ENCODE peak calls at places on chromosomes 12 and 14, in five cellular contexts. One of them, this sample, is unnamed.

GRCh38 chr12:14934511-14934910 is 3.8 kb downstream of the ERP27 start:
- DNase-seq in stimulated activated CD8-positive, alpha-beta memory T cell treated with anti-CD3 and anti-CD28 coated beads, Interleukin-15, amount 100 ng/mL, for 4 hours: no peak
- DNase-seq in activated T-helper 1 cell treated with Interleukin-2 at 50 U/mL for 16 hours: no peak
- DNase-seq in NCI-H460: no peak
- DNase-seq in frontal cortex: no peak
- DNase-seq in this sample: no peak

GRCh38 chr14:68269136-68269535 is 449.6 kb downstream of the RAD51B start:
- DNase-seq in frontal cortex: no peak
- DNase-seq in stimulated activated CD8-positive, alpha-beta memory T cell treated with anti-CD3 and anti-CD28 coated beads, Interleukin-15, amount 100 ng/mL, for 4 hours: no peak
- DNase-seq in activated T-helper 1 cell treated with Interleukin-2 at 50 U/mL for 16 hours: no peak
- DNase-seq in NCI-H460: no peak
- DNase-seq in this sample: no peak

GRCh38 chr14:93712838-93713724 is 75.2 kb downstream of the PRIMA1 start:
- DNase-seq in frontal cortex: peak
- DNase-seq in activated T-helper 1 cell treated with Interleukin-2 at 50 U/mL for 16 hours: no peak
- DNase-seq in NCI-H460: no peak
- DNase-seq in stimulated activated CD8-positive, alpha-beta memory T cell treated with anti-CD3 and anti-CD28 coated beads, Interleukin-15, amount 100 ng/mL, for 4 hours: no peak
- DNase-seq in this sample: no peak

GRCh38 chr12:5718680-5719079 is 226.4 kb downstream of the ANO2 start:
- DNase-seq in activated T-helper 1 cell treated with Interleukin-2 at 50 U/mL for 16 hours: no peak
- DNase-seq in frontal cortex: no peak
- DNase-seq in stimulated activated CD8-positive, alpha-beta memory T cell treated with anti-CD3 and anti-CD28 coated beads, Interleukin-15, amount 100 ng/mL, for 4 hours: no peak
- DNase-seq in NCI-H460: no peak
- DNase-seq in this sample: no peak

GRCh38 chr12:124277394-124278222 is 17.3 kb upstream of the RFLNA start:
- DNase-seq in activated T-helper 1 cell treated with Interleukin-2 at 50 U/mL for 16 hours: no peak
- DNase-seq in frontal cortex: no peak
- DNase-seq in stimulated activated CD8-positive, alpha-beta memory T cell treated with anti-CD3 and anti-CD28 coated beads, Interleukin-15, amount 100 ng/mL, for 4 hours: no peak
- DNase-seq in NCI-H460: no peak
- DNase-seq in this sample: no peak

GRCh38 chr14:22850944-22851790 is 14.8 kb downstream of the MMP14 start:
- DNase-seq in NCI-H460: no peak
- DNase-seq in stimulated activated CD8-positive, alpha-beta memory T cell treated with anti-CD3 and anti-CD28 coated beads, Interleukin-15, amount 100 ng/mL, for 4 hours: no peak
- DNase-seq in activated T-helper 1 cell treated with Interleukin-2 at 50 U/mL for 16 hours: no peak
- DNase-seq in frontal cortex: peak
- DNase-seq in this sample: no peak

GRCh38 chr14:22822619-22823551 is 6.8 kb upstream of the MRPL52 start:
- DNase-seq in NCI-H460: peak
- DNase-seq in stimulated activated CD8-positive, alpha-beta memory T cell treated with anti-CD3 and anti-CD28 coated beads, Interleukin-15, amount 100 ng/mL, for 4 hours: peak
- DNase-seq in frontal cortex: peak
- DNase-seq in activated T-helper 1 cell treated with Interleukin-2 at 50 U/mL for 16 hours: peak
- DNase-seq in this sample: peak

GRCh38 chr12:102876883-102877282 is 40.2 kb downstream of the PAH start:
- DNase-seq in frontal cortex: no peak
- DNase-seq in NCI-H460: no peak
- DNase-seq in stimulated activated CD8-positive, alpha-beta memory T cell treated with anti-CD3 and anti-CD28 coated beads, Interleukin-15, amount 100 ng/mL, for 4 hours: no peak
- DNase-seq in activated T-helper 1 cell treated with Interleukin-2 at 50 U/mL for 16 hours: no peak
- DNase-seq in this sample: no peak

GRCh38 chr12:131089526-131090253 is 136.0 kb downstream of the ADGRD1 start:
- DNase-seq in activated T-helper 1 cell treated with Interleukin-2 at 50 U/mL for 16 hours: no peak
- DNase-seq in NCI-H460: no peak
- DNase-seq in stimulated activated CD8-positive, alpha-beta memory T cell treated with anti-CD3 and anti-CD28 coated beads, Interleukin-15, amount 100 ng/mL, for 4 hours: no peak
- DNase-seq in frontal cortex: no peak
- DNase-seq in this sample: no peak

GRCh38 chr12:66500841-66501240 is 178.0 kb downstream of the GRIP1 start:
- DNase-seq in frontal cortex: no peak
- DNase-seq in NCI-H460: no peak
- DNase-seq in stimulated activated CD8-positive, alpha-beta memory T cell treated with anti-CD3 and anti-CD28 coated beads, Interleukin-15, amount 100 ng/mL, for 4 hours: no peak
- DNase-seq in activated T-helper 1 cell treated with Interleukin-2 at 50 U/mL for 16 hours: no peak
- DNase-seq in this sample: no peak

GRCh38 chr14:31294736-31295398 is 87.3 kb upstream of the HECTD1 start:
- DNase-seq in stimulated activated CD8-positive, alpha-beta memory T cell treated with anti-CD3 and anti-CD28 coated beads, Interleukin-15, amount 100 ng/mL, for 4 hours: no peak
- DNase-seq in NCI-H460: no peak
- DNase-seq in frontal cortex: no peak
- DNase-seq in activated T-helper 1 cell treated with Interleukin-2 at 50 U/mL for 16 hours: no peak
- DNase-seq in this sample: no peak

GRCh38 chr14:100762901-100763300 is 36.2 kb downstream of the DLK1 start:
- DNase-seq in NCI-H460: no peak
- DNase-seq in activated T-helper 1 cell treated with Interleukin-2 at 50 U/mL for 16 hours: no peak
- DNase-seq in frontal cortex: no peak
- DNase-seq in stimulated activated CD8-positive, alpha-beta memory T cell treated with anti-CD3 and anti-CD28 coated beads, Interleukin-15, amount 100 ng/mL, for 4 hours: no peak
- DNase-seq in this sample: no peak

GRCh38 chr12:109666068-109666467 is 47.6 kb upstream of the FAM222A start:
- DNase-seq in NCI-H460: no peak
- DNase-seq in activated T-helper 1 cell treated with Interleukin-2 at 50 U/mL for 16 hours: no peak
- DNase-seq in frontal cortex: no peak
- DNase-seq in stimulated activated CD8-positive, alpha-beta memory T cell treated with anti-CD3 and anti-CD28 coated beads, Interleukin-15, amount 100 ng/mL, for 4 hours: no peak
- DNase-seq in this sample: no peak

GRCh38 chr12:64992641-64993040 is 128.5 kb downstream of the WIF1 start:
- DNase-seq in NCI-H460: no peak
- DNase-seq in stimulated activated CD8-positive, alpha-beta memory T cell treated with anti-CD3 and anti-CD28 coated beads, Interleukin-15, amount 100 ng/mL, for 4 hours: no peak
- DNase-seq in frontal cortex: no peak
- DNase-seq in activated T-helper 1 cell treated with Interleukin-2 at 50 U/mL for 16 hours: no peak
- DNase-seq in this sample: no peak

GRCh38 chr12:62190081-62190480 is 70.1 kb upstream of the USP15 start:
- DNase-seq in frontal cortex: no peak
- DNase-seq in NCI-H460: no peak
- DNase-seq in activated T-helper 1 cell treated with Interleukin-2 at 50 U/mL for 16 hours: no peak
- DNase-seq in stimulated activated CD8-positive, alpha-beta memory T cell treated with anti-CD3 and anti-CD28 coated beads, Interleukin-15, amount 100 ng/mL, for 4 hours: no peak
- DNase-seq in this sample: no peak

GRCh38 chr12:22631863-22632463 is 7.0 kb downstream of the ETNK1 start:
- DNase-seq in frontal cortex: no peak
- DNase-seq in NCI-H460: no peak
- DNase-seq in stimulated activated CD8-positive, alpha-beta memory T cell treated with anti-CD3 and anti-CD28 coated beads, Interleukin-15, amount 100 ng/mL, for 4 hours: no peak
- DNase-seq in activated T-helper 1 cell treated with Interleukin-2 at 50 U/mL for 16 hours: no peak
- DNase-seq in this sample: no peak

GRCh38 chr12:40829738-40830144 is 137.5 kb downstream of the CNTN1 start:
- DNase-seq in NCI-H460: peak
- DNase-seq in activated T-helper 1 cell treated with Interleukin-2 at 50 U/mL for 16 hours: no peak
- DNase-seq in frontal cortex: no peak
- DNase-seq in stimulated activated CD8-positive, alpha-beta memory T cell treated with anti-CD3 and anti-CD28 coated beads, Interleukin-15, amount 100 ng/mL, for 4 hours: no peak
- DNase-seq in this sample: no peak

GRCh38 chr12:14950982-14951746 is 10.2 kb downstream of the ARHGDIB start:
- DNase-seq in NCI-H460: no peak
- DNase-seq in frontal cortex: no peak
- DNase-seq in activated T-helper 1 cell treated with Interleukin-2 at 50 U/mL for 16 hours: no peak
- DNase-seq in stimulated activated CD8-positive, alpha-beta memory T cell treated with anti-CD3 and anti-CD28 coated beads, Interleukin-15, amount 100 ng/mL, for 4 hours: no peak
- DNase-seq in this sample: peak

GRCh38 chr12:107525719-107526554 is 159.7 kb upstream of the PWP1 start:
- DNase-seq in activated T-helper 1 cell treated with Interleukin-2 at 50 U/mL for 16 hours: no peak
- DNase-seq in NCI-H460: no peak
- DNase-seq in stimulated activated CD8-positive, alpha-beta memory T cell treated with anti-CD3 and anti-CD28 coated beads, Interleukin-15, amount 100 ng/mL, for 4 hours: no peak
- DNase-seq in frontal cortex: no peak
- DNase-seq in this sample: no peak

GRCh38 chr12:78002878-78003277 is 172.2 kb downstream of the NAV3 start:
- DNase-seq in stimulated activated CD8-positive, alpha-beta memory T cell treated with anti-CD3 and anti-CD28 coated beads, Interleukin-15, amount 100 ng/mL, for 4 hours: no peak
- DNase-seq in frontal cortex: no peak
- DNase-seq in NCI-H460: peak
- DNase-seq in activated T-helper 1 cell treated with Interleukin-2 at 50 U/mL for 16 hours: no peak
- DNase-seq in this sample: no peak

GRCh38 chr12:77746108-77746507 is 84.6 kb upstream of the NAV3 start:
- DNase-seq in frontal cortex: no peak
- DNase-seq in NCI-H460: no peak
- DNase-seq in stimulated activated CD8-positive, alpha-beta memory T cell treated with anti-CD3 and anti-CD28 coated beads, Interleukin-15, amount 100 ng/mL, for 4 hours: no peak
- DNase-seq in activated T-helper 1 cell treated with Interleukin-2 at 50 U/mL for 16 hours: no peak
- DNase-seq in this sample: peak

GRCh38 chr12:107200394-107200793 is 107.0 kb upstream of the CRY1 start:
- DNase-seq in stimulated activated CD8-positive, alpha-beta memory T cell treated with anti-CD3 and anti-CD28 coated beads, Interleukin-15, amount 100 ng/mL, for 4 hours: no peak
- DNase-seq in activated T-helper 1 cell treated with Interleukin-2 at 50 U/mL for 16 hours: no peak
- DNase-seq in NCI-H460: no peak
- DNase-seq in frontal cortex: no peak
- DNase-seq in this sample: no peak

GRCh38 chr12:104011265-104011664 is 38.7 kb downstream of the GLT8D2 start:
- DNase-seq in NCI-H460: no peak
- DNase-seq in frontal cortex: no peak
- DNase-seq in activated T-helper 1 cell treated with Interleukin-2 at 50 U/mL for 16 hours: no peak
- DNase-seq in stimulated activated CD8-positive, alpha-beta memory T cell treated with anti-CD3 and anti-CD28 coated beads, Interleukin-15, amount 100 ng/mL, for 4 hours: no peak
- DNase-seq in this sample: peak

GRCh38 chr12:49110191-49111155 is at the start of gene LMBR1L:
- DNase-seq in NCI-H460: peak
- DNase-seq in activated T-helper 1 cell treated with Interleukin-2 at 50 U/mL for 16 hours: peak
- DNase-seq in frontal cortex: peak
- DNase-seq in stimulated activated CD8-positive, alpha-beta memory T cell treated with anti-CD3 and anti-CD28 coated beads, Interleukin-15, amount 100 ng/mL, for 4 hours: peak
- DNase-seq in this sample: peak

GRCh38 chr14:37116933-37117844 is 55.2 kb downstream of the SLC25A21 start:
- DNase-seq in stimulated activated CD8-positive, alpha-beta memory T cell treated with anti-CD3 and anti-CD28 coated beads, Interleukin-15, amount 100 ng/mL, for 4 hours: no peak
- DNase-seq in frontal cortex: no peak
- DNase-seq in activated T-helper 1 cell treated with Interleukin-2 at 50 U/mL for 16 hours: no peak
- DNase-seq in NCI-H460: peak
- DNase-seq in this sample: no peak

GRCh38 chr12:63306476-63306875 is 155.5 kb upstream of the AVPR1A start:
- DNase-seq in frontal cortex: no peak
- DNase-seq in activated T-helper 1 cell treated with Interleukin-2 at 50 U/mL for 16 hours: no peak
- DNase-seq in stimulated activated CD8-positive, alpha-beta memory T cell treated with anti-CD3 and anti-CD28 coated beads, Interleukin-15, amount 100 ng/mL, for 4 hours: no peak
- DNase-seq in NCI-H460: no peak
- DNase-seq in this sample: no peak

GRCh38 chr14:68627868-68628604 is 164.8 kb downstream of the ZFP36L1 start:
- DNase-seq in stimulated activated CD8-positive, alpha-beta memory T cell treated with anti-CD3 and anti-CD28 coated beads, Interleukin-15, amount 100 ng/mL, for 4 hours: peak
- DNase-seq in NCI-H460: no peak
- DNase-seq in activated T-helper 1 cell treated with Interleukin-2 at 50 U/mL for 16 hours: peak
- DNase-seq in frontal cortex: peak
- DNase-seq in this sample: peak

GRCh38 chr14:96639550-96639949 is 137.4 kb downstream of the PAPOLA start:
- DNase-seq in activated T-helper 1 cell treated with Interleukin-2 at 50 U/mL for 16 hours: no peak
- DNase-seq in stimulated activated CD8-positive, alpha-beta memory T cell treated with anti-CD3 and anti-CD28 coated beads, Interleukin-15, amount 100 ng/mL, for 4 hours: no peak
- DNase-seq in frontal cortex: no peak
- DNase-seq in NCI-H460: no peak
- DNase-seq in this sample: no peak

GRCh38 chr12:45547132-45547531 is 182.4 kb upstream of the ARID2 start:
- DNase-seq in stimulated activated CD8-positive, alpha-beta memory T cell treated with anti-CD3 and anti-CD28 coated beads, Interleukin-15, amount 100 ng/mL, for 4 hours: no peak
- DNase-seq in NCI-H460: no peak
- DNase-seq in frontal cortex: no peak
- DNase-seq in activated T-helper 1 cell treated with Interleukin-2 at 50 U/mL for 16 hours: no peak
- DNase-seq in this sample: no peak

This sample was measured in Calu3.